ENCODE peak calls at places on chromosomes 3 and 15, in five cellular contexts. One of them, this sample, is unnamed.

GRCh38 chr15:71810256-71811035 is at the start of gene NR2E3:
- DNase-seq in GM12891: no peak
- DNase-seq in activated naive CD4-positive, alpha-beta T cell treated with anti-CD3 and anti-CD28 coated beads, Interleukin-2, amount 10 ng/mL, durations not matched to agents 7 days and 5 days: no peak
- DNase-seq in foreskin fibroblast: no peak
- DNase-seq in posterior cingulate gyrus: no peak
- DNase-seq in this sample: no peak

GRCh38 chr15:42364529-42364928 is 5.2 kb downstream of the CAPN3 start:
- DNase-seq in GM12891: no peak
- DNase-seq in posterior cingulate gyrus: peak
- DNase-seq in activated naive CD4-positive, alpha-beta T cell treated with anti-CD3 and anti-CD28 coated beads, Interleukin-2, amount 10 ng/mL, durations not matched to agents 7 days and 5 days: no peak
- DNase-seq in foreskin fibroblast: no peak
- DNase-seq in this sample: no peak

GRCh38 chr15:49242820-49243219 is 72.8 kb downstream of the GALK2 start:
- DNase-seq in foreskin fibroblast: peak
- DNase-seq in posterior cingulate gyrus: no peak
- DNase-seq in GM12891: no peak
- DNase-seq in activated naive CD4-positive, alpha-beta T cell treated with anti-CD3 and anti-CD28 coated beads, Interleukin-2, amount 10 ng/mL, durations not matched to agents 7 days and 5 days: no peak
- DNase-seq in this sample: peak

GRCh38 chr3:175270199-175270837 is 411.2 kb downstream of the NAALADL2 start:
- DNase-seq in activated naive CD4-positive, alpha-beta T cell treated with anti-CD3 and anti-CD28 coated beads, Interleukin-2, amount 10 ng/mL, durations not matched to agents 7 days and 5 days: no peak
- DNase-seq in GM12891: no peak
- DNase-seq in foreskin fibroblast: no peak
- DNase-seq in posterior cingulate gyrus: no peak
- DNase-seq in this sample: no peak

GRCh38 chr15:57747206-57747605 is 40.7 kb downstream of the POLR2M start:
- DNase-seq in GM12891: no peak
- DNase-seq in activated naive CD4-positive, alpha-beta T cell treated with anti-CD3 and anti-CD28 coated beads, Interleukin-2, amount 10 ng/mL, durations not matched to agents 7 days and 5 days: peak
- DNase-seq in foreskin fibroblast: no peak
- DNase-seq in posterior cingulate gyrus: no peak
- DNase-seq in this sample: no peak

GRCh38 chr3:107796786-107797185 is 274.0 kb downstream of the BBX start:
- DNase-seq in GM12891: no peak
- DNase-seq in foreskin fibroblast: peak
- DNase-seq in activated naive CD4-positive, alpha-beta T cell treated with anti-CD3 and anti-CD28 coated beads, Interleukin-2, amount 10 ng/mL, durations not matched to agents 7 days and 5 days: no peak
- DNase-seq in posterior cingulate gyrus: no peak
- DNase-seq in this sample: peak

GRCh38 chr3:134029256-134029733 is 430 bp downstream of the SLCO2A1 start:
- DNase-seq in foreskin fibroblast: no peak
- DNase-seq in posterior cingulate gyrus: no peak
- DNase-seq in GM12891: peak
- DNase-seq in activated naive CD4-positive, alpha-beta T cell treated with anti-CD3 and anti-CD28 coated beads, Interleukin-2, amount 10 ng/mL, durations not matched to agents 7 days and 5 days: no peak
- DNase-seq in this sample: peak

GRCh38 chr15:35728176-35728938 is 182.4 kb upstream of the DPH6 start:
- DNase-seq in posterior cingulate gyrus: no peak
- DNase-seq in GM12891: no peak
- DNase-seq in foreskin fibroblast: no peak
- DNase-seq in activated naive CD4-positive, alpha-beta T cell treated with anti-CD3 and anti-CD28 coated beads, Interleukin-2, amount 10 ng/mL, durations not matched to agents 7 days and 5 days: no peak
- DNase-seq in this sample: no peak

GRCh38 chr3:150733373-150733935 is 29.5 kb downstream of the SIAH2 start:
- DNase-seq in activated naive CD4-positive, alpha-beta T cell treated with anti-CD3 and anti-CD28 coated beads, Interleukin-2, amount 10 ng/mL, durations not matched to agents 7 days and 5 days: no peak
- DNase-seq in posterior cingulate gyrus: no peak
- DNase-seq in GM12891: no peak
- DNase-seq in foreskin fibroblast: no peak
- DNase-seq in this sample: no peak

GRCh38 chr3:18494251-18494650 is 69.1 kb upstream of the SATB1 start:
- DNase-seq in foreskin fibroblast: no peak
- DNase-seq in activated naive CD4-positive, alpha-beta T cell treated with anti-CD3 and anti-CD28 coated beads, Interleukin-2, amount 10 ng/mL, durations not matched to agents 7 days and 5 days: no peak
- DNase-seq in posterior cingulate gyrus: no peak
- DNase-seq in GM12891: no peak
- DNase-seq in this sample: no peak

GRCh38 chr15:90550919-90551318 is 21.2 kb downstream of the CRTC3 start:
- DNase-seq in GM12891: no peak
- DNase-seq in foreskin fibroblast: no peak
- DNase-seq in posterior cingulate gyrus: no peak
- DNase-seq in activated naive CD4-positive, alpha-beta T cell treated with anti-CD3 and anti-CD28 coated beads, Interleukin-2, amount 10 ng/mL, durations not matched to agents 7 days and 5 days: no peak
- DNase-seq in this sample: no peak

GRCh38 chr15:73697033-73697467 is 12.9 kb downstream of the CD276 start:
- DNase-seq in foreskin fibroblast: peak
- DNase-seq in GM12891: peak
- DNase-seq in activated naive CD4-positive, alpha-beta T cell treated with anti-CD3 and anti-CD28 coated beads, Interleukin-2, amount 10 ng/mL, durations not matched to agents 7 days and 5 days: peak
- DNase-seq in posterior cingulate gyrus: peak
- DNase-seq in this sample: peak

GRCh38 chr3:49013738-49014660 is 4.4 kb downstream of the DALRD3 start:
- DNase-seq in GM12891: peak
- DNase-seq in foreskin fibroblast: no peak
- DNase-seq in posterior cingulate gyrus: no peak
- DNase-seq in activated naive CD4-positive, alpha-beta T cell treated with anti-CD3 and anti-CD28 coated beads, Interleukin-2, amount 10 ng/mL, durations not matched to agents 7 days and 5 days: peak
- DNase-seq in this sample: peak

This sample was measured in AG08395.